ENCODE peak calls at places on chromosomes 4 and X, in six cellular contexts. U is OCI-M1, M is ELR, L is NCI-H1105, A is germinal center, R is cardiac fibroblast. Z is an unnamed sample.

GRCh38 chr4:79831701-79832514 is 241.1 kb downstream of the ANTXR2 start:
- DNase-seq in L (no peak), U (peak; percentile 40), A (no peak), M (no peak), R (no peak), Z (no peak)

GRCh38 chr4:4524364-4524763 is 17.5 kb downstream of the STX18 start:
- DNase-seq in A (peak; percentile 59), L (no peak), U (peak; percentile 95), R (no peak), M (no peak), Z (peak; percentile 37)

GRCh38 chr4:161457311-161457710 is 706.5 kb downstream of the FSTL5 start:
- DNase-seq in A (no peak), L (no peak), U (no peak), M (no peak), R (no peak), Z (no peak)

GRCh38 chr4:54840992-54841768 is 183.4 kb downstream of the KIT start:
- DNase-seq in M (peak; percentile 4), L (no peak), R (peak; percentile 33), U (peak; percentile 44), A (no peak), Z (no peak)

GRCh38 chr4:101334963-101335572 is 12.3 kb downstream of the PPP3CA start:
- DNase-seq in R (no peak), L (no peak), A (no peak), U (peak; percentile 83), M (no peak), Z (no peak)

GRCh38 chr4:55447108-55447708 is 51.5 kb downstream of the TMEM165 start:
- DNase-seq in R (no peak), U (no peak), A (no peak), M (peak; percentile 6), L (no peak), Z (no peak)

GRCh38 chr4:161121451-161121850 is 1042.3 kb downstream of the FSTL5 start:
- DNase-seq in L (no peak), U (peak; percentile 85), A (no peak), R (no peak), M (peak; percentile 60), Z (no peak)

GRCh38 chr4:14254252-14254651 is 626.7 kb upstream of the BOD1L1 start:
- DNase-seq in L (no peak), A (no peak), U (peak; percentile 52), R (peak; percentile 59), M (peak; percentile 55), Z (peak; percentile 3)

GRCh38 chrX:133685806-133686205 is 270.5 kb upstream of the GPC4 start:
- DNase-seq in R (no peak), A (no peak), L (no peak), U (no peak), M (no peak), Z (no peak)

GRCh38 chr4:118325443-118325842 is 27.4 kb downstream of the PRSS12 start:
- DNase-seq in A (no peak), U (no peak), L (no peak), R (peak; percentile 10), M (no peak), Z (no peak)

GRCh38 chrX:134803060-134803459 is 144.8 kb upstream of the PLAC1 start:
- DNase-seq in A (no peak), L (no peak), M (no peak), U (peak; percentile 46), R (no peak), Z (no peak)

GRCh38 chr4:5796976-5797375 is 86.0 kb downstream of the EVC start:
- DNase-seq in L (no peak), R (no peak), M (no peak), A (no peak), U (no peak), Z (no peak)

GRCh38 chr4:185599151-185599648 is 63.9 kb upstream of the PDLIM3 start:
- DNase-seq in M (no peak), R (no peak), L (no peak), U (no peak), A (no peak), Z (no peak)

GRCh38 chr4:8176547-8177399 is 18.2 kb upstream of the ABLIM2 start:
- DNase-seq in R (peak; percentile 74), L (no peak), M (peak; percentile 60), A (peak; percentile 74), U (peak; percentile 49), Z (peak; percentile 55)

GRCh38 chrX:153649178-153649914 is 2.3 kb downstream of the DUSP9 start:
- DNase-seq in M (peak; percentile 47), A (peak; percentile 68), R (peak; percentile 38), U (peak; percentile 62), L (no peak), Z (no peak)

GRCh38 chr4:151730003-151730559 is 30.7 kb downstream of the GATB start:
- DNase-seq in A (no peak), L (no peak), U (no peak), M (peak; percentile 44), R (no peak), Z (no peak)

GRCh38 chr4:37453361-37454262 is 209.1 kb downstream of the NWD2 start:
- DNase-seq in L (peak; percentile 13), U (no peak), A (peak; percentile 51), R (peak; percentile 10), M (peak; percentile 28), Z (peak; percentile 24)

GRCh38 chr4:103915224-103915869 is 195.6 kb upstream of the TACR3 start:
- DNase-seq in L (no peak), A (no peak), U (peak; percentile 67), R (peak; percentile 38), M (peak; percentile 48), Z (no peak)

GRCh38 chrX:64202808-64203320 is 2.6 kb downstream of the AMER1 start:
- DNase-seq in R (no peak), U (no peak), L (no peak), M (no peak), A (no peak), Z (no peak)

GRCh38 chr4:183097251-183098079 is 1.6 kb upstream of the WWC2 start:
- DNase-seq in A (no peak), R (no peak), M (no peak), U (no peak), L (no peak), Z (peak; percentile 2)

GRCh38 chr4:183412836-183413561 is 31.4 kb upstream of the CDKN2AIP start:
- DNase-seq in U (no peak), R (no peak), A (no peak), M (no peak), L (no peak), Z (no peak)

GRCh38 chrX:153903238-153903980 is 1.1 kb upstream of the AVPR2 start:
- DNase-seq in M (no peak), A (no peak), R (no peak), L (no peak), U (peak; percentile 35), Z (no peak)

GRCh38 chr4:74268643-74269042 is 39.6 kb upstream of the EPGN start:
- DNase-seq in U (no peak), A (no peak), L (no peak), R (no peak), M (no peak), Z (no peak)

GRCh38 chr4:88320174-88320779 is 35.9 kb upstream of the PPM1K start:
- DNase-seq in A (peak; percentile 21), U (no peak), M (peak; percentile 28), L (no peak), R (peak; percentile 20), Z (no peak)

GRCh38 chrX:44843318-44843702 is 511 bp upstream of the DUSP21 start:
- DNase-seq in L (no peak), U (peak; percentile 81), R (no peak), A (no peak), M (peak; percentile 43), Z (no peak)

GRCh38 chrX:74853255-74853654 is 72.0 kb downstream of the NEXMIF start:
- DNase-seq in R (no peak), U (no peak), A (no peak), L (no peak), M (no peak), Z (no peak)

GRCh38 chr4:74531952-74532794 is 87.2 kb downstream of the AREG start:
- DNase-seq in U (peak; percentile 96), L (peak; percentile 41), A (peak; percentile 9), R (peak; percentile 97), M (peak; percentile 85), Z (peak; percentile 19)

GRCh38 chr4:123235431-123235830 is 161.2 kb upstream of the SPRY1 start:
- DNase-seq in A (no peak), R (peak; percentile 45), M (peak; percentile 15), L (no peak), U (no peak), Z (no peak)